ENCODE peak calls at places on chromosomes 12 and 14, in four cellular contexts. V, P, Y and F are unnamed samples.
A peak's percentile ranks its signal among the peaks of the same experiment; 100 is the strongest.

GRCh38 chr12:101857043-101857558 is 20.3 kb upstream of the DRAM1 start:
- DNase-seq in V (peak; percentile 18), P (no peak), Y (no peak), F (no peak)

GRCh38 chr12:110857528-110857927 is 10.7 kb downstream of the CCDC63 start:
- DNase-seq in V (no peak), P (peak; percentile 63), Y (no peak), F (no peak)

GRCh38 chr12:119594399-119594730 is 791 bp downstream of the TMEM233 start:
- DNase-seq in V (no peak), P (peak; percentile 42), Y (no peak), F (no peak)

GRCh38 chr14:86777950-86778602 is 1214.9 kb downstream of the GALC start:
- DNase-seq in V (no peak), P (no peak), Y (no peak), F (no peak)

GRCh38 chr14:83071888-83072501 is 1538.3 kb upstream of the SEL1L start:
- DNase-seq in V (peak; percentile 23), P (peak; percentile 45), Y (no peak), F (no peak)

GRCh38 chr14:82528011-82528410 is 994.4 kb upstream of the SEL1L start:
- DNase-seq in V (no peak), P (no peak), Y (no peak), F (no peak)

GRCh38 chr14:104390221-104390931 is 189.2 kb upstream of the C14orf180 start:
- DNase-seq in V (no peak), P (no peak), Y (no peak), F (no peak)

GRCh38 chr14:20332946-20333782 is at the start of gene CCNB1IP1:
- DNase-seq in V (peak; percentile 90), P (peak; percentile 83), Y (peak; percentile 68), F (peak; percentile 73)

GRCh38 chr14:86604546-86604945 is 1074.6 kb downstream of the FLRT2 start:
- DNase-seq in V (no peak), P (no peak), Y (peak; percentile 47), F (no peak)

GRCh38 chr12:48165089-48166031 is 8.0 kb upstream of the ASB8 start:
- DNase-seq in V (peak; percentile 79), P (peak; percentile 75), Y (peak; percentile 18), F (peak; percentile 73)

GRCh38 chr14:105526781-105527380 is 498 bp downstream of the TMEM121 start:
- DNase-seq in V (peak; percentile 9), P (peak; percentile 22), Y (no peak), F (no peak)

GRCh38 chr14:75636100-75636692 is 24.5 kb downstream of the ERG28 start:
- DNase-seq in V (no peak), P (peak; percentile 43), Y (no peak), F (no peak)

GRCh38 chr12:89156862-89157262 is 195.4 kb downstream of the DUSP6 start:
- DNase-seq in V (no peak), P (no peak), Y (no peak), F (no peak)

GRCh38 chr12:62799766-62800406 is 135.1 kb downstream of the PPM1H start:
- DNase-seq in V (no peak), P (no peak), Y (no peak), F (no peak)

GRCh38 chr12:6067152-6067916 is 57.1 kb downstream of the VWF start:
- DNase-seq in V (peak; percentile 60), P (peak; percentile 72), Y (no peak), F (no peak)

GRCh38 chr12:7155471-7156034 is 25.4 kb downstream of the CLSTN3 start:
- DNase-seq in V (no peak), P (no peak), Y (no peak), F (no peak)

GRCh38 chr14:90060312-90060964 is 1.4 kb upstream of the KCNK13 start:
- DNase-seq in V (peak; percentile 70), P (peak; percentile 85), Y (no peak), F (peak; percentile 29)

DNA sequence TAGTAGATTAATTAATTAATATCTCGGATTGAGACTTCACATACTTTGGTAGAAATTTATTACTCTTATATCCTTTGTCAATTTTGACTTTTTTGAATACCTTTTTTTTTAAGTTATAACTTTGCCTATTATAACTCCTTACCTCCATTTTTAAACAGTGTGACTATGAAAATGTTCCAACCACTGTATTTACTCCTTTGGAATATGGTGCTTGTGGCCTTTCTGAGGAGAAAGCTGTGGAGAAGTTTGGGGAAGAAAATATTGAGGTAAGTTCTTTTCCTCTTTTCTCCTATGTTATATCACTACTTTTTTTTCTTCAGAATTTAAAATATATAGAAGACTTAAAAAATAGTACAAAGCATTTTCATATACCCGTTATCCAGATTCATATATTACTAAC is 27.8 kb downstream of the EID3 start:
- DNase-seq in V (no peak), P (no peak), Y (no peak), F (no peak)
- H3K36me3 ChIP-seq in V (no peaks in the 10 kb centered on the region), P (peaks cover 12% of the 10 kb centered on the region), Y (peaks cover 87% of the 10 kb centered on the region), F (peaks cover 22% of the 10 kb centered on the region)

DNA sequence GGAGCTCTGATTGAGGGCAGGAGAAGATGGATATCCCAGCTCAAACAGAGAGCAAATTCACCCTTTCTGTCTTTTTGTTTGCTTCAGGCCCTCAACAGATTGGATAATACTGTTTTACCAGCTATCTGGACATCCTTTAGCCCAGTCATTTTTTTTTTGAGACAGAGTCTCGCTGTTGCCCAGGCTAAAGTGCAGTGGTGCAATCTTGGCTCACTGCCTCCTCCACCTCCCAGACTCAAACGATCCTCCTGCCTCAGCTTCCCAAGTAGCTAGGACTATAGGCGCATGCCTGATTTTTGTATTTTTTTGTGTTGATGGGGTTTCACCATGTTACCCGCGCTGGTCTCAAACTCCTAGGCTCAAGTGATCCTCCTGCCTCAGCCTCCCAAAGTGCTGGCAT is 40.8 kb downstream of the ARF6 start:
- DNase-seq in V (no peak), P (no peak), Y (no peak), F (no peak)
- H3K9me3 ChIP-seq in V (no peaks in the 10 kb centered on the region), P (no peaks in the 10 kb centered on the region), Y (no peaks in the 10 kb centered on the region), F (no peaks in the 10 kb centered on the region)

DNA sequence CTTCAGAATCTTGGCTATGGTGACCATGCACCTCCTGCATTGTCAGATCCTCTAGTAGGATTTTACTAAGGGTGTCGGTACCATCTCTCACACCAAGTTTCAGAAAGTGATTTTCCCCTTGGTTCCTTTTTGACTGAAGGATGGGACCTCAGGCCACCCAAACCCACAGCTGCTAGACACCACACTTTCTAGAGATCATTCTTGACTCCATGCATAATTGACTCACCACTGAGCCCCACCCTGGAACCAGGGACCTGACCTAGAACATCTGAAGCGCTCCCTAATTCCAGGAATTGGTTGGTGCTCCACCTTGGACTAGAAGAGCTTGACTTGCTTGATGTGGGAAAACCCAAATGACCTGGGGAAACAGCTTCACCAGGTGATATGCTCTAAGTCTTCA is 206.8 kb upstream of the EGLN3 start:
- DNase-seq in V (no peak), P (no peak), Y (no peak), F (no peak)
- H3K27ac ChIP-seq in V (no peak overlapping the region), P (no peak overlapping the region), Y (no peak overlapping the region), F (no peak overlapping the region)

GRCh38 chr12:95238150-95238549 is 20.5 kb downstream of the VEZT start:
- DNase-seq in V (no peak), P (no peak), Y (no peak), F (no peak)

GRCh38 chr12:95239216-95239615 is 21.6 kb downstream of the VEZT start:
- DNase-seq in V (no peak), P (no peak), Y (no peak), F (no peak)

GRCh38 chr12:95241761-95242506 is 24.3 kb downstream of the VEZT start:
- DNase-seq in V (no peak), P (no peak), Y (no peak), F (no peak)

GRCh38 chr12:95243497-95244183 is 26.0 kb downstream of the VEZT start:
- DNase-seq in V (no peak), P (no peak), Y (no peak), F (no peak)

DNA sequence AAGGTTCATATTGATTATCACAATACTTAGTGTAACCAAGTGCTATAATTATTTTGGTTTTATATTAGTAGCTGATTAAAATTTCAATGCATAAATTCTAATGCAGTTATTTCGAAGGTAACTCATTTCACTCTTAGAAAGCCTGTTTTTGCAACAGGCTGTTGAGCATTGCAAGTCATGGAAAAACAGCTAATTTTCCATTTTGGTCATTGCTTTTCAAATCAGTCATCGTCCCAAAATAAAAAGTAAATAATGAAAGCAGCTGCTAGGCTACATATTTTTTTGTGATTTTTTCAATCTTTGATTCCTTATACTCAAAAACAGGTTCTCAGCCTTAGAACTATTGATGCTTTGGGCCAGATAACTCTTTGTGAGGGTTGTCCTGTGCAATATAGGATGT is 22.9 kb downstream of the VEZT start:
- DNase-seq in V (no peak), P (no peak), Y (no peak), F (no peak)
- H3K36me3 ChIP-seq in V (no peaks in the 10 kb centered on the region), P (peaks cover 7% of the 10 kb centered on the region), Y (peaks cover 25% of the 10 kb centered on the region), F (no peaks in the 10 kb centered on the region)

GRCh38 chr14:101292448-101292847 is 268.8 kb upstream of the DIO3 start:
- DNase-seq in V (no peak), P (no peak), Y (no peak), F (no peak)
- H3K9me3 ChIP-seq in V (no peaks in the 10 kb centered on the region), P (no peaks in the 10 kb centered on the region), Y (no peaks in the 10 kb centered on the region), F (no peaks in the 10 kb centered on the region)

DNA sequence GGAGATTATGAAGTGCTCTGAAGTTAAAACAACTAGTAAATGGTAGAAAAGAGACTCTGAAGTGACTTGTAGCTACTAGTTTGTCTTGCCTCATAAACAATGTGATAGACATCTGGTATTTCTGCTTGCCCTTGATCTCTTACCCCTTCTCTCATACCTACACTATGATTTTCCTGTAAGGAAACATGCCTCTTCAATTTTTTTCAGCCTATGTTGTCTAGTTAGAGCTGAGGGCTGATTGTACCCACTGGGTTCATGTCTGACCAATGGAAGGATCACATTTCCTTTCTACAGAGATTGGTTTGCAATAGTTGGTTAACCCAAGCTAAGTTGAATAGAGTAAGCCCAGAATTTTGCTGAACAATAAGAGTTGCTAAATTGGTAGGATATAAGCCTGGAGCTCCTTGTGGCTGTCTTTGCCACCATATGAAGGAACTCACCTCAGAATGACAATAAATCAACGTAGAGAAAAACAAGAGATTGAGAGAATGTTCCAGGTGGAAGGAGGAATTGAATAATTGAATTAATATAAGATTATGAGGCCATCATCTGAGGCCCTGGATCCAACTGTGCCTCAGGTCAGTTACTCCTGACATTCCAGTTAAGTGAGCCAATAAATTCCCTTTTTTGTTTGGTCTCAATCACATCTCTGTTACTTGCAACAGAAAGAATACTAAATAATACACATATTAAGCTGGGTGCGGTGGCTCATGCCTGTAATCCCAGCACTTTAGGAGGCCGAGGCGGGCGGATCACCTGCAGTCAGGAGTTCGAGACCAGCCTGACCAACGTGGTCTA is 346.4 kb downstream of the ZFP36L1 start:
- DNase-seq in V (no peak), P (no peak), Y (no peak), F (no peak)
- H3K27ac ChIP-seq in V (no peak overlapping the region), P (no peak overlapping the region), Y (peak overlapping the region; percentile 86), F (no peak overlapping the region)

GRCh38 chr12:121815221-121815620 is 11.4 kb downstream of the SETD1B start:
- DNase-seq in V (no peak), P (no peak), Y (peak; percentile 41), F (no peak)
- H3K36me3 ChIP-seq in V (peaks cover 4% of the 10 kb centered on the region), P (no peaks in the 10 kb centered on the region), Y (peaks cover 87% of the 10 kb centered on the region), F (peaks cover 67% of the 10 kb centered on the region)